ENCODE peak calls at places on chromosomes 7 and 10, in nine cellular contexts. L is cardiac muscle cell, N is AG04450, G is RWPE2, H is tibial nerve, D is left ventricle myocardium inferior, A is gastrocnemius medialis, P is A673, V is H9. I is an unnamed sample.
A peak's percentile ranks its signal among the peaks of the same experiment; 100 is the strongest.

GRCh38 chr7:80900583-80901576 is 18.0 kb downstream of the SEMA3C start:
- DNase-seq in G (no peak), V (no peak), N (no peak), P (peak; percentile 60), L (no peak), D (no peak), H (peak; percentile 55), A (no peak), I (no peak)

GRCh38 chr10:3692331-3692860 is 92.6 kb downstream of the KLF6 start:
- DNase-seq in H (no peak), L (no peak), V (no peak), G (no peak), N (no peak), P (no peak), D (no peak), A (no peak), I (no peak)

GRCh38 chr7:105304040-105304895 is 84.5 kb downstream of the SRPK2 start:
- DNase-seq in H (no peak), V (no peak), P (peak; percentile 10), N (peak; percentile 7), L (no peak), G (no peak), D (no peak), A (no peak), I (no peak)

GRCh38 chr7:322111-322671 is 32.2 kb downstream of the FOXL3 start:
- DNase-seq in G (peak; percentile 60), H (peak; percentile 60), V (peak; percentile 85), A (no peak), P (peak; percentile 55), D (peak; percentile 72), L (peak; percentile 77), N (no peak), I (peak; percentile 36)

GRCh38 chr7:97025983-97026704 is 1.5 kb upstream of the DLX5 start:
- DNase-seq in N (no peak), H (no peak), P (no peak), G (no peak), L (peak; percentile 60), V (no peak), A (no peak), D (no peak), I (no peak)

GRCh38 chr7:15626041-15626440 is 60.4 kb downstream of the MEOX2 start:
- DNase-seq in H (no peak), V (no peak), N (no peak), P (no peak), D (no peak), L (no peak), G (no peak), A (no peak), I (no peak)

GRCh38 chr10:50224330-50224952 is 26.9 kb downstream of the ASAH2 start:
- DNase-seq in G (no peak), D (no peak), L (peak; percentile 56), N (peak; percentile 27), H (peak; percentile 5), P (peak; percentile 80), A (no peak), V (peak; percentile 42), I (no peak)

GRCh38 chr7:39527951-39528350 is 38.3 kb upstream of the YAE1 start:
- DNase-seq in D (no peak), L (no peak), P (no peak), N (no peak), H (no peak), G (no peak), V (no peak), A (no peak), I (no peak)

GRCh38 chr7:50679218-50680007 is 103.3 kb downstream of the GRB10 start:
- DNase-seq in D (no peak), G (no peak), A (no peak), H (no peak), L (peak; percentile 42), P (peak; percentile 55), N (no peak), V (no peak), I (no peak)

GRCh38 chr7:1033546-1034145 is 10.7 kb upstream of the GPR146 start:
- DNase-seq in G (no peak), V (no peak), D (no peak), P (no peak), N (no peak), L (no peak), H (no peak), A (no peak), I (no peak)

GRCh38 chr10:8702181-8702580 is 647.7 kb downstream of the GATA3 start:
- DNase-seq in A (no peak), G (no peak), N (no peak), P (no peak), V (no peak), D (no peak), L (no peak), H (no peak), I (no peak)

DNA sequence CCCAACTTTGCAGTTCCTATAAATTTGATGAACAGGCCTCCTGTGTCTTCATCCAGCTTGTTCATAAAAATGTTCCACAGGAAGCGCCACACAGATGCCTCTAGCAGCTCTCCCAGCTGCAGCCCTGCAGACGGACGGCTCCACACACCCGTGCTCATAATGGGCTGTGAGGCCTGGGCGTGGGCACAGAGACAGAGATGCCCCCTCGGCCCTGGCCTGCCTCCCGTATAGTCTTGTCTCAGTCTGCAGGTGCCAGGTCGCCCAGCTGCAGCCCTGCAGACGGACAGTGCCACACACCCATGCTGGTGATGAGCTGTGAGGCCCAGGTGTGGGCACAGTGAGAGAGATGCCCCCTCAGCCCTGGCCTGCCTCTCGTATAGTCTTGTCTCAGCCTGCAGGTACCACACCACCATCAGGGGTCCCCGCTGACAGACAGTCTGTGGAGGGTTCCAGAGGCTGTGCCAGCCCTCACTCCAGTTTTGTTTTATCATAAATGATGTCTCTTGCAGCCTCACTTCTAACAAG is 189.9 kb downstream of the TCERG1L start:
- DNase-seq in L (no peak), A (no peak), D (no peak), G (no peak), H (no peak), V (no peak), P (no peak), N (no peak), I (no peak)
- H3K27ac ChIP-seq in L (no peak overlapping the region), A (no peak overlapping the region), D (no peak overlapping the region), G (no peak overlapping the region), H (no peak overlapping the region), V (no peak overlapping the region), P (no peak overlapping the region), N (no peak overlapping the region), I (no peak overlapping the region)

GRCh38 chr10:63427013-63427412 is 38.8 kb downstream of the JMJD1C start:
- DNase-seq in P (no peak), L (no peak), A (no peak), D (no peak), N (no peak), H (no peak), G (no peak), V (no peak), I (no peak)

GRCh38 chr10:63429280-63429679 is 36.5 kb downstream of the JMJD1C start:
- DNase-seq in N (peak; percentile 18), H (no peak), D (no peak), P (peak; percentile 55), G (no peak), V (no peak), L (no peak), A (no peak), I (no peak)

GRCh38 chr10:63431962-63432797 is 33.6 kb downstream of the JMJD1C start:
- DNase-seq in A (no peak), L (no peak), G (no peak), V (no peak), P (peak; percentile 17), H (no peak), N (no peak), D (no peak), I (no peak)

GRCh38 chr10:63430999-63431356 is 34.8 kb downstream of the JMJD1C start:
- DNase-seq in H (no peak), N (no peak), V (no peak), G (no peak), D (no peak), A (no peak), L (no peak), P (no peak), I (no peak)

GRCh38 chr10:63430091-63430998 is 35.4 kb downstream of the JMJD1C start:
- DNase-seq in P (peak; percentile 69), A (no peak), G (no peak), L (no peak), H (no peak), V (no peak), N (no peak), D (no peak), I (no peak)
- H3K27ac ChIP-seq in P (peak overlapping the region; percentile 38), A (no peak overlapping the region), G (peak overlapping the region; percentile 48), L (no peak overlapping the region), H (peak overlapping the region; percentile 65), V (no peak overlapping the region), N (no peak overlapping the region), D (peak overlapping the region; percentile 63), I (no peak overlapping the region)

GRCh38 chr10:43361532-43362190 is 9.8 kb upstream of the FXYD4 start:
- DNase-seq in H (no peak), D (no peak), V (no peak), N (no peak), G (no peak), P (no peak), A (no peak), L (no peak), I (no peak)
- H3K27ac ChIP-seq in H (peak overlapping the region; percentile 82), D (peak overlapping the region; percentile 67), V (no peak overlapping the region), N (no peak overlapping the region), G (peak overlapping the region; percentile 39), P (no peak overlapping the region), A (no peak overlapping the region), L (no peak overlapping the region), I (peak overlapping the region; percentile 90)

GRCh38 chr10:95437669-95438068 is 123.5 kb downstream of the SORBS1 start:
- DNase-seq in L (no peak), V (no peak), G (no peak), A (no peak), H (no peak), D (peak; percentile 61), P (no peak), N (no peak), I (no peak)
- H3K27ac ChIP-seq in L (no peak overlapping the region), V (no peak overlapping the region), G (no peak overlapping the region), A (peak overlapping the region; percentile 53), H (no peak overlapping the region), D (peak overlapping the region; percentile 92), P (no peak overlapping the region), N (no peak overlapping the region), I (no peak overlapping the region)

I was measured in caudate nucleus.